ENCODE peak calls at places on chromosomes 3 and 15, in five cellular contexts. One of them, this sample, is unnamed.

GRCh38 chr15:98154863-98155262 is 194.4 kb downstream of the ARRDC4 start:
- DNase-seq in keratinocyte: peak; percentile 96
- DNase-seq in psoas muscle: no peak
- DNase-seq in Peyer's patch: no peak
- DNase-seq in PC-3: peak; percentile 19
- DNase-seq in this sample: peak; percentile 95

GRCh38 chr15:57133127-57133968 is 214.9 kb downstream of the TCF12 start:
- DNase-seq in psoas muscle: peak; percentile 50
- DNase-seq in keratinocyte: no peak
- DNase-seq in PC-3: no peak
- DNase-seq in Peyer's patch: no peak
- DNase-seq in this sample: no peak

GRCh38 chr3:56154297-56154696 is 314.0 kb downstream of the ERC2 start:
- DNase-seq in PC-3: peak; percentile 30
- DNase-seq in keratinocyte: no peak
- DNase-seq in Peyer's patch: no peak
- DNase-seq in psoas muscle: no peak
- DNase-seq in this sample: no peak

GRCh38 chr3:121748638-121749275 is 784 bp downstream of the GOLGB1 start:
- DNase-seq in Peyer's patch: no peak
- DNase-seq in PC-3: peak; percentile 61
- DNase-seq in psoas muscle: no peak
- DNase-seq in keratinocyte: no peak
- DNase-seq in this sample: no peak

GRCh38 chr15:31338879-31339557 is 12.4 kb downstream of the KLF13 start:
- DNase-seq in PC-3: peak; percentile 27
- DNase-seq in Peyer's patch: peak; percentile 57
- DNase-seq in keratinocyte: no peak
- DNase-seq in psoas muscle: peak; percentile 72
- DNase-seq in this sample: no peak

GRCh38 chr15:57138260-57138895 is 219.9 kb downstream of the TCF12 start:
- DNase-seq in keratinocyte: peak; percentile 33
- DNase-seq in PC-3: peak; percentile 66
- DNase-seq in psoas muscle: no peak
- DNase-seq in Peyer's patch: no peak
- DNase-seq in this sample: no peak

GRCh38 chr3:113485161-113485609 is 29.8 kb downstream of the SPICE1 start:
- DNase-seq in Peyer's patch: peak; percentile 16
- DNase-seq in PC-3: peak; percentile 87
- DNase-seq in psoas muscle: no peak
- DNase-seq in keratinocyte: no peak
- DNase-seq in this sample: no peak

GRCh38 chr3:181699171-181699903 is 12.4 kb upstream of the SOX2 start:
- DNase-seq in psoas muscle: no peak
- DNase-seq in Peyer's patch: no peak
- DNase-seq in PC-3: no peak
- DNase-seq in keratinocyte: no peak
- DNase-seq in this sample: no peak

GRCh38 chr15:90022345-90022744 is 21.2 kb downstream of the ZNF710 start:
- DNase-seq in keratinocyte: no peak
- DNase-seq in Peyer's patch: no peak
- DNase-seq in PC-3: no peak
- DNase-seq in psoas muscle: no peak
- DNase-seq in this sample: peak; percentile 30

GRCh38 chr15:35305906-35306305 is 220.8 kb upstream of the NANOGP8 start:
- DNase-seq in Peyer's patch: no peak
- DNase-seq in keratinocyte: no peak
- DNase-seq in PC-3: peak; percentile 64
- DNase-seq in psoas muscle: no peak
- DNase-seq in this sample: no peak

GRCh38 chr15:42921049-42921731 is 612 bp upstream of the TTBK2 start:
- DNase-seq in Peyer's patch: peak; percentile 41
- DNase-seq in psoas muscle: peak; percentile 66
- DNase-seq in keratinocyte: no peak
- DNase-seq in PC-3: no peak
- DNase-seq in this sample: no peak

GRCh38 chr15:72338617-72339321 is 18.8 kb upstream of the CELF6 start:
- DNase-seq in psoas muscle: no peak
- DNase-seq in Peyer's patch: no peak
- DNase-seq in keratinocyte: no peak
- DNase-seq in PC-3: peak; percentile 2
- DNase-seq in this sample: no peak

GRCh38 chr3:65878831-65879230 is 159.9 kb downstream of the MAGI1 start:
- DNase-seq in PC-3: no peak
- DNase-seq in keratinocyte: no peak
- DNase-seq in Peyer's patch: no peak
- DNase-seq in psoas muscle: no peak
- DNase-seq in this sample: no peak

GRCh38 chr3:165754219-165755007 is 82.8 kb downstream of the BCHE start:
- DNase-seq in Peyer's patch: no peak
- DNase-seq in PC-3: peak; percentile 61
- DNase-seq in keratinocyte: peak; percentile 13
- DNase-seq in psoas muscle: no peak
- DNase-seq in this sample: no peak

GRCh38 chr15:85463273-85463937 is 83.0 kb downstream of the AKAP13 start:
- DNase-seq in keratinocyte: no peak
- DNase-seq in PC-3: no peak
- DNase-seq in psoas muscle: no peak
- DNase-seq in Peyer's patch: no peak
- DNase-seq in this sample: no peak

GRCh38 chr15:57003418-57003817 is 85.0 kb downstream of the TCF12 start:
- DNase-seq in PC-3: peak; percentile 72
- DNase-seq in psoas muscle: no peak
- DNase-seq in Peyer's patch: no peak
- DNase-seq in keratinocyte: no peak
- DNase-seq in this sample: no peak

GRCh38 chr3:134976948-134977347 is 181.9 kb downstream of the EPHB1 start:
- DNase-seq in Peyer's patch: no peak
- DNase-seq in PC-3: no peak
- DNase-seq in psoas muscle: no peak
- DNase-seq in keratinocyte: no peak
- DNase-seq in this sample: no peak

GRCh38 chr3:175914785-175915184 is 1055.7 kb downstream of the NAALADL2 start:
- DNase-seq in Peyer's patch: no peak
- DNase-seq in keratinocyte: no peak
- DNase-seq in psoas muscle: no peak
- DNase-seq in PC-3: no peak
- DNase-seq in this sample: no peak

GRCh38 chr3:11381563-11381962 is 109.4 kb downstream of the ATG7 start:
- DNase-seq in keratinocyte: no peak
- DNase-seq in PC-3: no peak
- DNase-seq in psoas muscle: no peak
- DNase-seq in Peyer's patch: no peak
- DNase-seq in this sample: no peak

GRCh38 chr3:43364926-43365325 is 78.6 kb downstream of the SNRK start:
- DNase-seq in Peyer's patch: no peak
- DNase-seq in PC-3: no peak
- DNase-seq in keratinocyte: no peak
- DNase-seq in psoas muscle: no peak
- DNase-seq in this sample: no peak

GRCh38 chr15:74841761-74842385 is 1.1 kb downstream of the ULK3 start:
- DNase-seq in Peyer's patch: no peak
- DNase-seq in psoas muscle: no peak
- DNase-seq in PC-3: no peak
- DNase-seq in keratinocyte: no peak
- DNase-seq in this sample: peak; percentile 67

GRCh38 chr15:92930061-92930460 is 29.9 kb downstream of the CHD2 start:
- DNase-seq in PC-3: no peak
- DNase-seq in psoas muscle: no peak
- DNase-seq in Peyer's patch: no peak
- DNase-seq in keratinocyte: no peak
- DNase-seq in this sample: no peak

GRCh38 chr3:127066635-127067034 is 83.7 kb downstream of the PLXNA1 start:
- DNase-seq in PC-3: no peak
- DNase-seq in psoas muscle: no peak
- DNase-seq in keratinocyte: no peak
- DNase-seq in Peyer's patch: no peak
- DNase-seq in this sample: no peak

GRCh38 chr3:171377859-171378258 is 82.3 kb downstream of the TNIK start:
- DNase-seq in keratinocyte: no peak
- DNase-seq in PC-3: no peak
- DNase-seq in Peyer's patch: no peak
- DNase-seq in psoas muscle: no peak
- DNase-seq in this sample: no peak

GRCh38 chr3:73258057-73258456 is 196.6 kb downstream of the EBLN2 start:
- DNase-seq in PC-3: no peak
- DNase-seq in keratinocyte: no peak
- DNase-seq in Peyer's patch: no peak
- DNase-seq in psoas muscle: no peak
- DNase-seq in this sample: no peak

GRCh38 chr15:76285241-76285825 is 25.9 kb downstream of the ETFA start:
- DNase-seq in Peyer's patch: no peak
- DNase-seq in psoas muscle: no peak
- DNase-seq in keratinocyte: no peak
- DNase-seq in PC-3: peak; percentile 44
- DNase-seq in this sample: no peak

GRCh38 chr3:107216711-107217110 is 160.5 kb upstream of the CCDC54 start:
- DNase-seq in Peyer's patch: no peak
- DNase-seq in keratinocyte: no peak
- DNase-seq in psoas muscle: no peak
- DNase-seq in PC-3: peak; percentile 91
- DNase-seq in this sample: no peak

GRCh38 chr15:78033864-78034263 is 43.6 kb downstream of the TBC1D2B start:
- DNase-seq in psoas muscle: no peak
- DNase-seq in Peyer's patch: peak; percentile 62
- DNase-seq in PC-3: no peak
- DNase-seq in keratinocyte: no peak
- DNase-seq in this sample: no peak

GRCh38 chr15:29138260-29138659 is 131.4 kb downstream of the NSMCE3 start:
- DNase-seq in Peyer's patch: no peak
- DNase-seq in PC-3: no peak
- DNase-seq in keratinocyte: no peak
- DNase-seq in psoas muscle: no peak
- DNase-seq in this sample: peak; percentile 38

GRCh38 chr15:66822106-66822505 is 120.1 kb downstream of the SMAD6 start:
- DNase-seq in PC-3: no peak
- DNase-seq in psoas muscle: no peak
- DNase-seq in keratinocyte: no peak
- DNase-seq in Peyer's patch: no peak
- DNase-seq in this sample: peak; percentile 42

GRCh38 chr3:51968175-51968681 is 974 bp upstream of the PCBP4 start:
- DNase-seq in Peyer's patch: no peak
- DNase-seq in keratinocyte: no peak
- DNase-seq in psoas muscle: no peak
- DNase-seq in PC-3: no peak
- DNase-seq in this sample: no peak

GRCh38 chr3:43765417-43766030 is 74.8 kb downstream of the ABHD5 start:
- DNase-seq in PC-3: peak; percentile 47
- DNase-seq in Peyer's patch: no peak
- DNase-seq in psoas muscle: peak; percentile 76
- DNase-seq in keratinocyte: no peak
- DNase-seq in this sample: no peak

GRCh38 chr15:91214675-91215590 is 114.9 kb downstream of the SV2B start:
- DNase-seq in keratinocyte: no peak
- DNase-seq in Peyer's patch: no peak
- DNase-seq in PC-3: no peak
- DNase-seq in psoas muscle: no peak
- DNase-seq in this sample: no peak

GRCh38 chr3:3851621-3852323 is 52.5 kb downstream of the LRRN1 start:
- DNase-seq in Peyer's patch: no peak
- DNase-seq in PC-3: no peak
- DNase-seq in psoas muscle: no peak
- DNase-seq in keratinocyte: no peak
- DNase-seq in this sample: no peak

GRCh38 chr3:146148468-146148931 is 12.5 kb downstream of the PLOD2 start:
- DNase-seq in PC-3: peak; percentile 34
- DNase-seq in keratinocyte: no peak
- DNase-seq in psoas muscle: no peak
- DNase-seq in Peyer's patch: no peak
- DNase-seq in this sample: no peak
- TF ChIP-seq CTCF in PC-3: peak; percentile 64
- TF ChIP-seq CTCF in keratinocyte: no peak
- TF ChIP-seq CTCF in psoas muscle: no peak
- TF ChIP-seq CTCF in Peyer's patch: no peak
- TF ChIP-seq CTCF in this sample: peak; percentile 35

DNA sequence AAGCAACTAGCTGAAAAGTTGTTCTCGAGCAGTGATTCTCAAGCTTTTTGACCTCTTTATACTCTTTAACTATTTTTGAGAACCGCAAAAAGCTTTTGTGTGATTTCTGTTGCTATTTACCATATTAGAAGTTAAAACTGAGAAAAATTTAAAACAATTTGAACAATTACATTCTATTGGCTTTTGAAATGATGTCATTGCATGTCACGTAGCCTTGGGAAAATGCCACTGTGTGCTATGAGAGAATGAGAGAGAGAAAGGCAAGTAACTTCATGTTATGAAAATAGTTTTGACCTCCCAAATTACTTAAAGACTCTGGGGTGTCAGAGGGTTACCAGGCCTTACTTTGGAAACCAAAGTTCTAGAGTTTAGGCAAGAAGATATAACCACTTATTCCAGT is 8.0 kb downstream of the USP13 start:
- DNase-seq in keratinocyte: no peak
- DNase-seq in psoas muscle: no peak
- DNase-seq in PC-3: no peak
- DNase-seq in Peyer's patch: no peak
- DNase-seq in this sample: no peak
- H3K36me3 ChIP-seq in keratinocyte: no peaks in the 10 kb centered on the region
- H3K36me3 ChIP-seq in psoas muscle: no peaks in the 10 kb centered on the region
- H3K36me3 ChIP-seq in PC-3: peaks cover 4% of the 10 kb centered on the region
- H3K36me3 ChIP-seq in Peyer's patch: no peaks in the 10 kb centered on the region
- H3K36me3 ChIP-seq in this sample: no peaks in the 10 kb centered on the region

GRCh38 chr15:81133782-81134461 is at the start of gene CFAP161:
- DNase-seq in PC-3: no peak
- DNase-seq in keratinocyte: no peak
- DNase-seq in Peyer's patch: no peak
- DNase-seq in psoas muscle: peak; percentile 82
- DNase-seq in this sample: peak; percentile 88
- TF ChIP-seq CTCF in PC-3: no peak
- TF ChIP-seq CTCF in keratinocyte: no peak
- TF ChIP-seq CTCF in Peyer's patch: no peak
- TF ChIP-seq CTCF in psoas muscle: no peak
- TF ChIP-seq CTCF in this sample: no peak

GRCh38 chr15:52348056-52348745 is 52.6 kb upstream of the MYO5C start:
- DNase-seq in Peyer's patch: no peak
- DNase-seq in keratinocyte: no peak
- DNase-seq in PC-3: peak; percentile 18
- DNase-seq in psoas muscle: no peak
- DNase-seq in this sample: no peak
- H3K36me3 ChIP-seq in Peyer's patch: peaks cover 14% of the 10 kb centered on the region
- H3K36me3 ChIP-seq in keratinocyte: peaks cover 28% of the 10 kb centered on the region
- H3K36me3 ChIP-seq in PC-3: peaks cover 3% of the 10 kb centered on the region
- H3K36me3 ChIP-seq in psoas muscle: peaks cover 5% of the 10 kb centered on the region
- H3K36me3 ChIP-seq in this sample: peaks cover 30% of the 10 kb centered on the region